ENCODE peak calls at places on chromosomes 6 and 20, in nine cellular contexts. V is astrocyte of the spinal cord, W is cardiac fibroblast, Y is epithelial cell of esophagus, Q is AG04450, L is fibroblast of the aortic adventitia, M is cardiac muscle cell, E is right lobe of liver, G is colonic mucosa. X is an unnamed sample.

GRCh38 chr20:50580016-50580747 is 70.0 kb downstream of the PTPN1 start:
- DNase-seq in V (peak), W (peak), Y (peak), Q (no peak), L (peak), M (peak), E (peak), G (peak), X (peak)

GRCh38 chr6:13159295-13159694 is 169.0 kb downstream of the TBC1D7 start:
- DNase-seq in V (no peak), W (no peak), Y (no peak), Q (no peak), L (no peak), M (no peak), E (no peak), G (no peak), X (peak)

GRCh38 chr6:44329858-44330257 is 12.6 kb upstream of the SPATS1 start:
- DNase-seq in V (no peak), W (no peak), Y (no peak), Q (no peak), L (no peak), M (no peak), E (no peak), G (no peak), X (no peak)

GRCh38 chr6:147577466-147577865 is 69.0 kb downstream of the SAMD5 start:
- DNase-seq in V (no peak), W (no peak), Y (no peak), Q (no peak), L (no peak), M (no peak), E (no peak), G (no peak), X (no peak)

GRCh38 chr20:23320317-23320716 is 30.3 kb upstream of the NXT1 start:
- DNase-seq in V (no peak), W (peak), Y (peak), Q (no peak), L (peak), M (no peak), E (no peak), G (no peak), X (peak)

GRCh38 chr6:25318589-25318988 is 39.4 kb downstream of the CARMIL1 start:
- DNase-seq in V (no peak), W (no peak), Y (no peak), Q (no peak), L (no peak), M (no peak), E (no peak), G (no peak), X (no peak)

GRCh38 chr20:32189691-32190607 is 17.6 kb downstream of the PLAGL2 start:
- DNase-seq in V (peak), W (peak), Y (peak), Q (no peak), L (peak), M (peak), E (peak), G (peak), X (peak)

GRCh38 chr6:14987490-14987889 is 258.4 kb upstream of the JARID2 start:
- DNase-seq in V (no peak), W (no peak), Y (peak), Q (no peak), L (no peak), M (no peak), E (no peak), G (no peak), X (no peak)

GRCh38 chr6:29884261-29884660 is 56.6 kb downstream of the HLA-G start:
- DNase-seq in V (no peak), W (no peak), Y (no peak), Q (no peak), L (no peak), M (no peak), E (no peak), G (no peak), X (no peak)

GRCh38 chr20:59042796-59043621 is 423 bp upstream of the PRELID3B start:
- DNase-seq in V (peak), W (peak), Y (peak), Q (peak), L (peak), M (peak), E (peak), G (peak), X (peak)

GRCh38 chr6:138424004-138424904 is 20.2 kb downstream of the HEBP2 start:
- DNase-seq in V (no peak), W (no peak), Y (no peak), Q (no peak), L (no peak), M (no peak), E (no peak), G (no peak), X (no peak)

GRCh38 chr20:44074252-44075151 is 112.5 kb downstream of the JPH2 start:
- DNase-seq in V (peak), W (peak), Y (peak), Q (no peak), L (peak), M (peak), E (no peak), G (no peak), X (peak)

GRCh38 chr20:32976746-32977145 is 27.5 kb downstream of the SUN5 start:
- DNase-seq in V (no peak), W (no peak), Y (no peak), Q (no peak), L (no peak), M (no peak), E (no peak), G (no peak), X (no peak)

GRCh38 chr6:68468244-68468884 is 166.7 kb upstream of the ADGRB3 start:
- DNase-seq in V (peak), W (peak), Y (no peak), Q (no peak), L (no peak), M (no peak), E (no peak), G (no peak), X (no peak)

GRCh38 chr6:53436904-53437303 is 88.2 kb upstream of the ELOVL5 start:
- DNase-seq in V (peak), W (peak), Y (no peak), Q (no peak), L (peak), M (no peak), E (no peak), G (no peak), X (no peak)

GRCh38 chr20:37868998-37869861 is 33.7 kb upstream of the VSTM2L start:
- DNase-seq in V (no peak), W (no peak), Y (no peak), Q (no peak), L (no peak), M (no peak), E (no peak), G (no peak), X (no peak)

GRCh38 chr6:155419161-155419560 is 36.5 kb downstream of the NOX3 start:
- DNase-seq in V (peak), W (no peak), Y (peak), Q (no peak), L (peak), M (no peak), E (no peak), G (no peak), X (peak)

GRCh38 chr6:20707166-20707485 is 172.9 kb downstream of the CDKAL1 start:
- DNase-seq in V (no peak), W (no peak), Y (no peak), Q (no peak), L (no peak), M (no peak), E (no peak), G (no peak), X (no peak)

GRCh38 chr6:132369526-132369925 is 31.7 kb downstream of the MOXD1 start:
- DNase-seq in V (peak), W (peak), Y (peak), Q (peak), L (peak), M (no peak), E (no peak), G (no peak), X (peak)

GRCh38 chr20:41177636-41178035 is 40.3 kb downstream of the PLCG1 start:
- DNase-seq in V (peak), W (peak), Y (peak), Q (peak), L (peak), M (no peak), E (no peak), G (no peak), X (peak)

GRCh38 chr20:17558154-17558940 is 11.5 kb upstream of the DSTN start:
- DNase-seq in V (peak), W (peak), Y (peak), Q (peak), L (peak), M (no peak), E (peak), G (peak), X (peak)

DNA sequence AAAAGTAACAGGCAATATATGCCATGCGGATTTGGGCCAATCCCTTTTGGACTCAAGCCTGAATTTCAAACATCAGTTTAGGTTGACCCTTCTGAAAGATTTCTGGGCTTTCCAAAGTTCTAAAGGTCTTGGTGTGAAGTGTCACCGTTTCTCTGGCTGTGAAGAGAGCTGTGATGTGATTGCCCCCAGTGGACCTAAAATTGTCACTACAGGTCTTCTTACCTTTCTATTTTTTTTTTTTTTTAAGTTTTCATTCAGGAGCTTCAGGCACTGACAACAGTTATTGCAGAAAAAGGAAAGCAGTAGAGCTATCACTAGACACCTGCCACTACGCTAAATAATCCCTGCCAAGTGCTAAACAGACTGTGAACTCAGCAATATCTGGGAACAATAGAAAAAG is 75.7 kb upstream of the OPRM1 start:
- DNase-seq in V (no peak), W (no peak), Y (no peak), Q (no peak), L (no peak), M (no peak), E (no peak), G (no peak), X (no peak)
- TF ChIP-seq CTCF in V (no peak), W (no peak), Y (no peak), Q (no peak), L (no peak), M (no peak), E (no peak), G (no peak), X (no peak)

GRCh38 chr20:46062621-46063020 is 27.1 kb downstream of the NCOA5 start:
- DNase-seq in V (no peak), W (no peak), Y (no peak), Q (no peak), L (no peak), M (no peak), E (no peak), G (no peak), X (no peak)

GRCh38 chr20:46063652-46064054 is 26.1 kb downstream of the NCOA5 start:
- DNase-seq in V (no peak), W (no peak), Y (no peak), Q (no peak), L (no peak), M (no peak), E (no peak), G (no peak), X (no peak)

GRCh38 chr20:46063151-46063550 is 26.6 kb downstream of the NCOA5 start:
- DNase-seq in V (no peak), W (no peak), Y (no peak), Q (no peak), L (no peak), M (no peak), E (no peak), G (no peak), X (no peak)

GRCh38 chr20:46060975-46061374 is 28.8 kb downstream of the NCOA5 start:
- DNase-seq in V (no peak), W (no peak), Y (no peak), Q (no peak), L (no peak), M (no peak), E (no peak), G (no peak), X (no peak)

DNA sequence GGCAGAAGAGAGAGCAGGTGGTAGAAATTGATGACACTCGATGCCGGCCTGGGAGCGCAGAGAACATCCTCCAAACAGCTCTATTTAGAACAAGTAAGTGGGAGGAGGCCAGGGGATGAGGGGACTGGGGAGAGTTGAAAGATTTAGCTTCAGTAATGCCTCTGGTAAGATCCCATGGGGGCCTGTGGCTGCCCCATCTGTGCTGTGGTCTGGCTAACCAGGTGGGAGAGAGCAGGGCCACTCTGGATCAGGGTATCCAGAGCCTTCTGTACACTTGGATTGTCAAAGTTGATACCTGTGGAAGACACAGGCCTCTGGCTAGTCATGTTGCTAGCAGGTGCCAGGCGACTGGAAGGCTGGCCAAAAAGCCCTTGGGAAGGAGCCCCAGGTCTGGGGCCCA is 27.6 kb downstream of the NCOA5 start:
- DNase-seq in V (no peak), W (no peak), Y (no peak), Q (no peak), L (no peak), M (no peak), E (no peak), G (no peak), X (no peak)
- H3K4me3 ChIP-seq in V (no peak), W (no peak), Y (no peak), Q (no peak), L (no peak), M (no peak), E (no peak), G (no peak), X (no peak)

DNA sequence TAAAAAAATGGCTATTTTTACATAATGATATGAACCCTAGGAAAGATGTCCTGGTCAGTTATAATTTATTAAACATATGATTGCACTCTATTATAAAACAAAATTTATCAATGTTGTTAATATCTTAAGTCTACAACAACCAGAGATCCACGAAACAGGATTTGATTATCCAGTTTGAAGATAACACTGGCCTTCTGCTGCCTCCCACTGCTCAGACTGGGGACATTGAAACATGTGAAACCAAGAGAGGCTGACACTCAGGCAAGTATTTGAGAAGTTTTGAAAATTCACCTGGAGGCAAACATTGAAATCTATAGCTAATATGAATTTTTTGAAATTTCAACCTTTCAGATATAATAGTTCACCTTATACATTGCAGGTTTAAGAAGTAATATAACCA is 219.3 kb upstream of the HSF2 start:
- DNase-seq in V (peak), W (no peak), Y (peak), Q (no peak), L (peak), M (no peak), E (no peak), G (no peak), X (peak)
- TF ChIP-seq CTCF in V (peak), W (no peak), Y (peak), Q (peak), L (peak), M (no peak), E (no peak), G (no peak), X (peak)

GRCh38 chr20:19974621-19975435 is 42.3 kb upstream of the NAA20 start:
- DNase-seq in V (peak), W (peak), Y (peak), Q (peak), L (peak), M (peak), E (peak), G (peak), X (peak)
- H3K4me3 ChIP-seq in V (peak), W (peak), Y (peak), Q (peak), L (peak), M (no peak), E (peak), G (peak), X (peak)